ENCODE peak calls at places on chromosomes 4 and X, in ten cellular contexts. T is choroid plexus epithelial cell, P is stomach, G is GM13977, F is A549, D is progenitor cell of endocrine pancreas, X is chondrocyte, L is cardiac fibroblast, U is LNCaP clone FGC, S is lower leg skin. H is an unnamed sample.

GRCh38 chr4:101065935-101066485 is 281.3 kb downstream of the PPP3CA start:
- DNase-seq in T (no peak), P (no peak), G (no peak), F (no peak), D (no peak), X (no peak), L (no peak), U (no peak), S (no peak), H (no peak)

GRCh38 chr4:142846105-142846728 is at the start of gene INPP4B:
- DNase-seq in T (peak), P (peak), G (peak), F (peak), D (peak), X (no peak), L (peak), U (no peak), S (peak), H (peak)

GRCh38 chr4:168677063-168677462 is 180.2 kb downstream of the PALLD start:
- DNase-seq in T (no peak), P (no peak), G (no peak), F (no peak), D (no peak), X (no peak), L (no peak), U (no peak), S (no peak), H (no peak)

GRCh38 chrX:135112096-135112729 is 8.1 kb downstream of the ETDB start:
- DNase-seq in T (peak), P (no peak), G (no peak), F (peak), D (no peak), X (peak), L (peak), U (no peak), S (peak), H (peak)

GRCh38 chrX:125953769-125954168 is 212.3 kb downstream of the DCAF12L2 start:
- DNase-seq in T (no peak), P (no peak), G (no peak), F (no peak), D (no peak), X (no peak), L (no peak), U (no peak), S (no peak), H (peak)

GRCh38 chrX:154655346-154655745 is 2.0 kb upstream of the CTAG2 start:
- DNase-seq in T (no peak), P (no peak), G (no peak), F (no peak), D (no peak), X (peak), L (no peak), U (no peak), S (peak), H (no peak)

GRCh38 chr4:65467280-65467679 is 203.0 kb downstream of the EPHA5 start:
- DNase-seq in T (no peak), P (no peak), G (no peak), F (no peak), D (no peak), X (no peak), L (no peak), U (no peak), S (no peak), H (peak)

GRCh38 chrX:154006965-154007364 is 12.7 kb downstream of the IRAK1 start:
- DNase-seq in T (no peak), P (no peak), G (no peak), F (no peak), D (no peak), X (no peak), L (no peak), U (no peak), S (no peak), H (no peak)

GRCh38 chrX:30488092-30488491 is 89.5 kb downstream of the TASL start:
- DNase-seq in T (peak), P (no peak), G (peak), F (peak), D (no peak), X (no peak), L (peak), U (no peak), S (no peak), H (no peak)

GRCh38 chr4:79603681-79604080 is 195.7 kb upstream of the GK2 start:
- DNase-seq in T (no peak), P (no peak), G (no peak), F (no peak), D (no peak), X (no peak), L (no peak), U (no peak), S (no peak), H (no peak)

GRCh38 chrX:102517331-102517730 is 792 bp upstream of the TMSB15A start:
- DNase-seq in T (peak), P (no peak), G (no peak), F (peak), D (no peak), X (no peak), L (peak), U (no peak), S (no peak), H (peak)

DNA sequence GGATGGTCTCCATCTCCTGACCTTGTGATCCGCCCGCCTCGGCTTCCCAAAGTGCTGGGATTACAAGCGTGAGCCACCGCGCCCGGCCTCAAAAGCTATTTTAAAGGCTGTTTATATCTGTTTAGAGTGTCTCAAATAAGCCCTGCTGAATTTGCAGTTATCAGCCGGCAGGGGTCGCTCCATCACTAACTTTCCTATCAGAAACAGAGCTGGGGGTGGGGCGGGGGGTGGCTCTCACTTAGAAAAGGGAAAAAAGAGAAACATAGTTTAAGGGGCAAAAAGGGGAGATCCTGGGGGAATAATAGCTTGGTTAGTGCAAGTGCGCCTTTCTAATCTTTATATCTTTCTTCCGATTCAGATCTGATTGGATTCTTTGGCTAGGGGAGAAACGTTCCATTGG is 450.7 kb downstream of the UBE2NL start:
- DNase-seq in T (no peak), P (no peak), G (no peak), F (peak), D (no peak), X (no peak), L (no peak), U (no peak), S (no peak), H (no peak)
- TF ChIP-seq CTCF in T (no peak), P (no peak), G (peak), F (no peak), D (peak), X (peak), L (no peak), U (peak), S (no peak), H (no peak)

GRCh38 chrX:115952417-115953092 is 218.0 kb upstream of the AGTR2 start:
- DNase-seq in T (no peak), P (no peak), G (peak), F (no peak), D (no peak), X (no peak), L (no peak), U (no peak), S (no peak), H (no peak)
- TF ChIP-seq CTCF in T (no peak), P (no peak), G (peak), F (no peak), D (no peak), X (no peak), L (no peak), U (no peak), S (no peak), H (no peak)

GRCh38 chrX:79515529-79515928 is 148.4 kb upstream of the ITM2A start:
- DNase-seq in T (no peak), P (no peak), G (no peak), F (no peak), D (no peak), X (no peak), L (no peak), U (no peak), S (no peak), H (no peak)
- TF ChIP-seq CTCF in T (no peak), P (no peak), G (no peak), F (no peak), D (no peak), X (no peak), L (no peak), U (no peak), S (no peak), H (no peak)

DNA sequence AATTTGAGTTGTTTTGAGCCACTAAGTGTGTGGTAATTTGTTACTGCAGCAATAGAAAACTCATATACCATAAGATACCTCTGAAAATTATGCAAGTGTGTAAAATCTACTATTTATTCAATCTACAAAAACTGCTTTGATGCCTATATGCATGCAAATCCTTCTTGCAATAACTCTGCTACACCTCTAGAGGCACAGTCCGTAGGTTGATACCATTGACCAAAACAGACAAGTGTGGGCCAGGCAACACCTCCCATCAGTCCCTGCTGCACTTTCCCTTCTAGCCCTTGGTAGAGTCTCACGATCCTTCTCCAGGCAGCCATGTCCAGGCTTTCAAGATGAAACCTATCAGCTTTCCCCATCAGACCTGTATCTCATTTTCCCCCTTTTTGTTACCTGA is 48.8 kb upstream of the FAM9A start:
- DNase-seq in T (no peak), P (no peak), G (no peak), F (peak), D (no peak), X (no peak), L (no peak), U (no peak), S (no peak), H (no peak)
- TF ChIP-seq CTCF in T (peak), P (no peak), G (no peak), F (no peak), D (no peak), X (peak), L (no peak), U (peak), S (no peak), H (peak)

DNA sequence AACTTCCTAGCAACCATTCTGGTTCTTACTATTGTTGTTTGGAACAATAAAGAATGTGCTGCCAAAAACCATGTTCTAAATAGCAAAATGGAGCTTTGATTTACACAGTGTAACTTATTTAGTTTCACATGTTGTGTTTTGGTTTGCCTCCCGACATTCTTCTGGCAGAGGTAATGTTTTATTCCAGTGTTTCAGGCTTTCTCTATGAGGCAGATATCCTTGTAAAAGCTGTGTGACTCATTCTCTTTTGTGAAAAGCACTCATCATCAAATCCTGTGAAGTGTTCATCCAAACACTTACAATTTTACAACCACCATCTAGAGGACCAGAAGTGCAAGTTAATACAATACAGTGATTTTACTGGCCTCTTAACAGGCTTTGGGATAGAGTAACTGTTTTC is 219.0 kb upstream of the GIMD1 start:
- DNase-seq in T (peak), P (no peak), G (no peak), F (peak), D (no peak), X (no peak), L (peak), U (no peak), S (no peak), H (peak)
- TF ChIP-seq CTCF in T (no peak), P (no peak), G (no peak), F (no peak), D (no peak), X (no peak), L (no peak), U (no peak), S (no peak), H (no peak)

GRCh38 chr4:77432702-77433101 is 172.9 kb upstream of the CXCL13 start:
- DNase-seq in T (no peak), P (no peak), G (no peak), F (no peak), D (no peak), X (no peak), L (no peak), U (no peak), S (no peak), H (peak)
- TF ChIP-seq CTCF in T (no peak), P (no peak), G (peak), F (no peak), D (no peak), X (no peak), L (no peak), U (peak), S (no peak), H (no peak)

GRCh38 chr4:46937493-46937892 is 28.4 kb upstream of the COX7B2 start:
- DNase-seq in T (peak), P (no peak), G (no peak), F (no peak), D (no peak), X (no peak), L (peak), U (no peak), S (no peak), H (no peak)
- TF ChIP-seq CTCF in T (peak), P (no peak), G (peak), F (no peak), D (no peak), X (peak), L (peak), U (peak), S (no peak), H (peak)

GRCh38 chr4:71941001-71941400 is 90.8 kb upstream of the NPFFR2 start:
- DNase-seq in T (peak), P (peak), G (peak), F (peak), D (no peak), X (no peak), L (peak), U (peak), S (no peak), H (peak)
- TF ChIP-seq CTCF in T (peak), P (peak), G (peak), F (no peak), D (peak), X (peak), L (peak), U (peak), S (no peak), H (peak)

GRCh38 chr4:174933083-174933482 is 14.9 kb downstream of the ADAM29 start:
- DNase-seq in T (no peak), P (no peak), G (no peak), F (no peak), D (no peak), X (no peak), L (no peak), U (no peak), S (no peak), H (no peak)
- TF ChIP-seq CTCF in T (no peak), P (no peak), G (no peak), F (no peak), D (no peak), X (no peak), L (no peak), U (no peak), S (no peak), H (no peak)

GRCh38 chrX:82961129-82961528 is 547.0 kb upstream of the POU3F4 start:
- DNase-seq in T (no peak), P (no peak), G (no peak), F (no peak), D (no peak), X (no peak), L (no peak), U (no peak), S (no peak), H (no peak)
- TF ChIP-seq CTCF in T (no peak), P (no peak), G (no peak), F (no peak), D (peak), X (no peak), L (no peak), U (no peak), S (no peak), H (no peak)